ENCODE peak calls at places on chromosome 18, in seven cellular contexts. N, P, G, F, J, L and V are unnamed samples.
A peak's percentile ranks its signal among the peaks of the same experiment; 100 is the strongest.

GRCh38 chr18:13437801-13438506 is 219.4 kb downstream of the LDLRAD4 start:
- DNase-seq in J (no peak), F (no peak), P (no peak), N (no peak), L (no peak), G (no peak), V (no peak)

GRCh38 chr18:28438381-28438780 is 261.5 kb upstream of the CDH2 start:
- DNase-seq in L (no peak), P (no peak), F (no peak), G (no peak), N (no peak), J (no peak), V (no peak)

GRCh38 chr18:61754039-61754583 is 138.7 kb downstream of the RNF152 start:
- DNase-seq in G (no peak), L (no peak), J (no peak), F (no peak), N (no peak), P (no peak), V (no peak)

GRCh38 chr18:25340762-25341161 is 11.2 kb downstream of the ZNF521 start:
- DNase-seq in G (no peak), F (no peak), N (no peak), P (no peak), L (no peak), J (no peak), V (no peak)

GRCh38 chr18:24488824-24489493 is 28.5 kb downstream of the HRH4 start:
- DNase-seq in G (peak; percentile 13), J (no peak), P (peak; percentile 53), L (peak; percentile 3), N (peak; percentile 27), F (peak; percentile 60), V (peak; percentile 43)

GRCh38 chr18:61637905-61638304 is 254.9 kb downstream of the RNF152 start:
- DNase-seq in N (no peak), F (no peak), J (peak; percentile 48), L (no peak), P (no peak), G (no peak), V (peak; percentile 26)

GRCh38 chr18:34933880-34934689 is 107.1 kb upstream of the MAPRE2 start:
- DNase-seq in P (no peak), F (no peak), J (no peak), G (no peak), N (no peak), L (no peak), V (no peak)

GRCh38 chr18:35171315-35171987 is 69.4 kb upstream of the ZNF397 start:
- DNase-seq in P (no peak), G (peak; percentile 86), L (no peak), F (no peak), J (no peak), N (no peak), V (no peak)

GRCh38 chr18:68426731-68427315 is 288.1 kb downstream of the TMX3 start:
- DNase-seq in P (no peak), F (no peak), J (no peak), G (no peak), L (no peak), N (no peak), V (no peak)

GRCh38 chr18:10130626-10131025 is 216.8 kb downstream of the VAPA start:
- DNase-seq in N (no peak), P (no peak), F (no peak), J (no peak), L (no peak), G (no peak), V (no peak)

GRCh38 chr18:9708057-9708881 is at the start of gene RAB31:
- DNase-seq in L (no peak), F (peak; percentile 91), G (no peak), P (peak; percentile 88), N (no peak), J (peak; percentile 66), V (peak; percentile 49)

GRCh38 chr18:13281406-13281805 is 62.8 kb downstream of the LDLRAD4 start:
- DNase-seq in L (no peak), J (no peak), N (no peak), G (no peak), F (no peak), P (no peak), V (no peak)

GRCh38 chr18:79961527-79962291 is 2.7 kb upstream of the HSBP1L1 start:
- DNase-seq in L (no peak), J (no peak), G (peak; percentile 44), N (no peak), P (no peak), F (peak; percentile 61), V (no peak)

GRCh38 chr18:63570721-63571120 is 16.4 kb upstream of the SERPINB13 start:
- DNase-seq in N (no peak), J (no peak), P (no peak), L (no peak), G (no peak), F (no peak), V (no peak)
- TF ChIP-seq JUND in N (no peak), J (no peak), P (no peak), L (no peak), G (no peak), F (no peak), V (no peak)

DNA sequence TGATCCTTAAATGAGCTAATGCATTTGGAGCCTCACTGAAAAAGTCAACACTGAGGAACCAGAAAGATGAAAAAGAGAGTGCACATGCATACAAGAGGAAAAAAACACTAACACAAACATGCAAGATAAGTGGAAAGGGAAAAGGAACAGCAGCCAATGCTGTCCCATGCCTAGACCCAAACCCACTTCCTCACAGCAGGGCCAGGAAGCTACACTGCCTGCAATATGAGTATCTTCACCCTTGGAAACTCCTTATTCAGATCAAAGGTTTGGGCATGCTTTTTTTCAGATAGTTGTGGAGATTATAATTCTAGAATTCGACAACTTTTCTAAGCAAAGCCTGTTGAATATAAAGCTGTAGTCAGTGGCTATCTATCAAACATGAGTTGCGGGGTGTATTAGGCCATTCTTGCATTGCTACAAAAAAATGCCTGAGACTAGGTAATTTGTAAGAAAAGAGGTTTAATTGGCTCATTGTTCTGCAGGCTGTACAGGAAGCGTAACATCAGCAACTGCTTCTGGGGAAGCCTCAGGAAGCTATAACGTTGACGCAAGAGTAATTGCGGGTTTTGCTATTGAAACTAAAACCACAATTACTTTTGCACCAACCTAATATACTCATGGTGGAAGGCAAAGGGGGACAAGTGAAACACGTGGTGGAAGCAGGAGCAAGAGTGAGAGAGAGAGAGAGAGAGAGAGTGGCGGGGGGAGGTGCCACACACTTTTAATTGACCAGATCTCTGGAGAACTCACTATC is 138.2 kb downstream of the MBD2 start:
- DNase-seq in G (no peak), J (no peak), P (no peak), L (peak; percentile 47), N (no peak), F (no peak), V (no peak)
- TF ChIP-seq JUND in G (no peak), J (no peak), P (no peak), L (no peak), N (no peak), F (no peak), V (no peak)

DNA sequence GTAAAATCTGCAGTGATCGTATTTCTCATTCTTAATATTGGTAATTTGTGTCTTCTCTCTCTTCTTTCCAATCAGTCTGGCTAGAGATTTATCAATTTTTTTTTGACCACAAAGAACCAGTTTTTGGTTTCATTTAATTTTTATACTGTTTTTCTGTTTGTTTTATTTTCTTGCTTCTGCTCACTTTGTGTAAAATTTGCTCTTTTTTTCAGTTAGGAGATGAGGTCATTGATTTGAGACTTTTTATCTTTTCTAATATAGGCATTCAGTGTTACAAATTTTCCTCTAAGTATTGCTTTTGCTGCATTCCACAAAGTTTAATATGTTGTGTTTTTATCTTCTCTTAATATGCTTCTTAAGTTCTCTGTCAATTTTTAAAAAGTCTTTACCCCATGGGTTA is 160.5 kb downstream of the TPGS2 start:
- DNase-seq in G (no peak), N (no peak), L (no peak), J (no peak), P (no peak), F (no peak), V (no peak)
- TF ChIP-seq JUND in G (no peak), N (no peak), L (no peak), J (no peak), P (no peak), F (no peak), V (no peak)

GRCh38 chr18:54392621-54393023 is 34.9 kb downstream of the C18orf54 start:
- DNase-seq in P (peak; percentile 52), N (peak; percentile 68), F (peak; percentile 30), G (peak; percentile 52), J (no peak), L (no peak), V (peak; percentile 66)
- TF ChIP-seq JUND in P (no peak), N (no peak), F (no peak), G (no peak), J (no peak), L (no peak), V (no peak)

GRCh38 chr18:3579701-3580100 is 129.7 kb downstream of the TGIF1 start:
- DNase-seq in G (no peak), F (no peak), J (no peak), N (no peak), P (no peak), L (no peak), V (no peak)
- TF ChIP-seq JUND in G (no peak), F (no peak), J (no peak), N (no peak), P (no peak), L (no peak), V (no peak)

GRCh38 chr18:23134780-23135678 is at the start of gene CABLES1:
- DNase-seq in F (no peak), P (peak; percentile 85), J (peak; percentile 77), L (no peak), N (no peak), G (peak; percentile 74), V (peak; percentile 74)
- TF ChIP-seq JUND in F (no peak), P (no peak), J (peak; percentile 11), L (no peak), N (no peak), G (no peak), V (no peak)